ENCODE peak calls at places on chromosomes 16 and 17, in four cellular contexts. One of them, this sample, is unnamed. For H3K4me1 and H3K27me3, the result is how much of the 10 kb centered on the place peaks cover.

GRCh38 chr17:17033466-17033865 is 8.8 kb upstream of the MPRIP start:
- DNase-seq in IMR-90: no peak
- DNase-seq in uterus: no peak
- DNase-seq in prostate gland: no peak
- DNase-seq in this sample: no peak

GRCh38 chr16:57893559-57894389 is 77.2 kb downstream of the CNGB1 start:
- DNase-seq in prostate gland: no peak
- DNase-seq in uterus: no peak
- DNase-seq in IMR-90: peak
- DNase-seq in this sample: no peak

GRCh38 chr16:4176794-4177438 is 60.7 kb upstream of the ADCY9 start:
- DNase-seq in IMR-90: peak
- DNase-seq in prostate gland: no peak
- DNase-seq in uterus: no peak
- DNase-seq in this sample: no peak

GRCh38 chr17:51585514-51586104 is 325.3 kb downstream of the UTP18 start:
- DNase-seq in prostate gland: peak
- DNase-seq in uterus: no peak
- DNase-seq in IMR-90: no peak
- DNase-seq in this sample: no peak

GRCh38 chr17:32971171-32971570 is 20.5 kb upstream of the SPACA3 start:
- DNase-seq in prostate gland: no peak
- DNase-seq in uterus: no peak
- DNase-seq in IMR-90: no peak
- DNase-seq in this sample: no peak

GRCh38 chr17:62674363-62674739 is 46.9 kb downstream of the MRC2 start:
- DNase-seq in uterus: no peak
- DNase-seq in IMR-90: no peak
- DNase-seq in prostate gland: no peak
- DNase-seq in this sample: no peak

GRCh38 chr16:29811170-29811895 is 660 bp upstream of the PRRT2 start:
- DNase-seq in uterus: peak
- DNase-seq in prostate gland: peak
- DNase-seq in IMR-90: peak
- DNase-seq in this sample: no peak

GRCh38 chr16:79845734-79846135 is 245.2 kb upstream of the MAF start:
- DNase-seq in prostate gland: no peak
- DNase-seq in IMR-90: no peak
- DNase-seq in uterus: no peak
- DNase-seq in this sample: no peak

DNA sequence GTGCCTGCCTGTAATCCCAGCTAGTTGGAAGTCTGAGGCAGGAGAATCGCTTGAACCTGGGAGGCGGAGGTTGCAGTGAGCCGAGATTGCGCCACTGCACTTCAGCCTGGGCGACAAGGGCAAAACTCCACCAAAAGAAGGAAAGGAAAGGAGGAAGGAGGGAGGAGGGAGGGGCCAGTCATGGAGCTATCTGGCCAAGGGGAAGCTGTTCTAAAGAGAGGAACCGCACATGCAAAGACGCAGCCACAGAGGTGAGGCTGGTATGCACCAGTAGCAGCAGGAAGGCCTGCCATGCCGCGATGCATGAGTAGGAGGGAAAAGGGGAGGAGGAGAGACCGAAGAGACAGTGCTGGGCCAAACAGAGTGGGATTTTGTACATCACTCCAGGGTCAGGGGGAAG is 35.9 kb downstream of the HSBP1 start:
- DNase-seq in uterus: no peak
- DNase-seq in IMR-90: no peak
- DNase-seq in prostate gland: no peak
- DNase-seq in this sample: no peak
- H3K4me1 ChIP-seq in uterus: under half
- H3K4me1 ChIP-seq in IMR-90: under half
- H3K4me1 ChIP-seq in prostate gland: under half
- H3K4me1 ChIP-seq in this sample: under half

GRCh38 chr16:55479560-55480197 is 681 bp downstream of the MMP2 start:
- DNase-seq in IMR-90: no peak
- DNase-seq in uterus: no peak
- DNase-seq in prostate gland: no peak
- DNase-seq in this sample: no peak
- H3K27me3 ChIP-seq in IMR-90: under half
- H3K27me3 ChIP-seq in uterus: under half
- H3K27me3 ChIP-seq in prostate gland: under half
- H3K27me3 ChIP-seq in this sample: under half

GRCh38 chr17:47973541-47973940 is 2.6 kb downstream of the CDK5RAP3 start:
- DNase-seq in uterus: no peak
- DNase-seq in prostate gland: no peak
- DNase-seq in IMR-90: no peak
- DNase-seq in this sample: no peak

GRCh38 chr17:47967607-47968252 is 3.2 kb upstream of the CDK5RAP3 start:
- DNase-seq in IMR-90: peak
- DNase-seq in uterus: peak
- DNase-seq in prostate gland: no peak
- DNase-seq in this sample: no peak

GRCh38 chr17:47968836-47969235 is 2.1 kb upstream of the CDK5RAP3 start:
- DNase-seq in uterus: no peak
- DNase-seq in prostate gland: no peak
- DNase-seq in IMR-90: peak
- DNase-seq in this sample: no peak

GRCh38 chr17:47969975-47970724 is 763 bp upstream of the CDK5RAP3 start:
- DNase-seq in uterus: no peak
- DNase-seq in prostate gland: no peak
- DNase-seq in IMR-90: no peak
- DNase-seq in this sample: no peak

GRCh38 chr17:47970725-47971511 is at the start of gene CDK5RAP3:
- DNase-seq in IMR-90: peak
- DNase-seq in uterus: peak
- DNase-seq in prostate gland: peak
- DNase-seq in this sample: peak
- TF ChIP-seq POLR2A in IMR-90: peak
- TF ChIP-seq POLR2A in uterus: peak
- TF ChIP-seq POLR2A in prostate gland: peak
- TF ChIP-seq POLR2A in this sample: no peak

DNA sequence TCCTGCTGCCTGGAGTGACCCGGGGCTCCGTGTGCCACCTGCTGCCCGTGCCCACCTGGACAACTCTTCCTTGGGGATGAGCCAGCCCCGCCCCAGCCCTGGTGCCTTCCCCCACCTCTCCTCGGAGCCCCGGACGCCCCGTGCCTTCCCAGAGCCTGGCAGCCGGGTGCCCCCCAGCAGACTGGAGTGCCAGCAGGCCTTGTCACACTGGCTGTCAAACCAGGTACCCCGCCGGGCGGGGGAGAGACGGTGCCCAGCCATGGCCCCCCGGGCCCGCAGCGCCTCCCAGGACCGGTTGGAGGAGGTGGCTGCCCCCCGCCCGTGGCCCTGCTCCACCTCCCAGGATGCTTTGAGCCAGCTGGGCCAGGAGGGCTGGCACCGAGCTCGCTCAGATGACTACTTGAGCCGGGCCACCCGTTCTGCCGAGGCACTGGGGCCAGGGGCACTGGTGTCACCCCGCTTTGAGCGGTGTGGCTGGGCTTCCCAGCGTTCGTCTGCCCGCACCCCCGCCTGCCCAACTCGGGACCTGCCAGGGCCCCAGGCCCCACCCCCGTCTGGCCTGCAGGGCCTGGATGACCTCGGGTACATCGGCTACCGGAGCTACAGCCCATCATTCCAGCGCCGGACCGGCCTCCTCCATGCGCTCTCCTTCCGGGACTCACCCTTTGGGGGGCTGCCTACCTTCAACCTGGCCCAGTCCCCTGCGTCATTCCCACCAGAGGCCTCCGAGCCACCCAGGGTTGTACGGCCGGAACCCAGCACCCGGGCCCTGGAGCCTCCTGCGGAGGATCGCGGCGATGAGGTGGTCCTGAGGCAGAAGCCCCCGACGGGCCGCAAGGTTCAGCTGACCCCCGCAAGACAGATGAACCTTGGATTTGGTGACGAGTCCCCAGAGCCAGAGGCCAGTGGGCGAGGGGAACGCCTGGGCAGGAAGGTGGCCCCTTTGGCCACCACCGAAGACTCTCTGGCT is 38.4 kb downstream of the ARHGAP23 start:
- DNase-seq in IMR-90: no peak
- DNase-seq in uterus: peak
- DNase-seq in prostate gland: no peak
- DNase-seq in this sample: no peak
- H3K4me1 ChIP-seq in IMR-90: under half
- H3K4me1 ChIP-seq in uterus: under half
- H3K4me1 ChIP-seq in prostate gland: under half
- H3K4me1 ChIP-seq in this sample: half or more

GRCh38 chr16:87959391-87959968 is 8.2 kb downstream of the BANP start:
- DNase-seq in IMR-90: no peak
- DNase-seq in uterus: no peak
- DNase-seq in prostate gland: no peak
- DNase-seq in this sample: no peak
- H3K27me3 ChIP-seq in IMR-90: under half
- H3K27me3 ChIP-seq in uterus: under half
- H3K27me3 ChIP-seq in prostate gland: under half
- H3K27me3 ChIP-seq in this sample: under half

GRCh38 chr17:29717817-29718216 is 95.1 kb upstream of the CORO6 start:
- DNase-seq in prostate gland: no peak
- DNase-seq in uterus: no peak
- DNase-seq in IMR-90: no peak
- DNase-seq in this sample: no peak
- TF ChIP-seq POLR2A in prostate gland: no peak
- TF ChIP-seq POLR2A in uterus: no peak
- TF ChIP-seq POLR2A in IMR-90: no peak
- TF ChIP-seq POLR2A in this sample: no peak

DNA sequence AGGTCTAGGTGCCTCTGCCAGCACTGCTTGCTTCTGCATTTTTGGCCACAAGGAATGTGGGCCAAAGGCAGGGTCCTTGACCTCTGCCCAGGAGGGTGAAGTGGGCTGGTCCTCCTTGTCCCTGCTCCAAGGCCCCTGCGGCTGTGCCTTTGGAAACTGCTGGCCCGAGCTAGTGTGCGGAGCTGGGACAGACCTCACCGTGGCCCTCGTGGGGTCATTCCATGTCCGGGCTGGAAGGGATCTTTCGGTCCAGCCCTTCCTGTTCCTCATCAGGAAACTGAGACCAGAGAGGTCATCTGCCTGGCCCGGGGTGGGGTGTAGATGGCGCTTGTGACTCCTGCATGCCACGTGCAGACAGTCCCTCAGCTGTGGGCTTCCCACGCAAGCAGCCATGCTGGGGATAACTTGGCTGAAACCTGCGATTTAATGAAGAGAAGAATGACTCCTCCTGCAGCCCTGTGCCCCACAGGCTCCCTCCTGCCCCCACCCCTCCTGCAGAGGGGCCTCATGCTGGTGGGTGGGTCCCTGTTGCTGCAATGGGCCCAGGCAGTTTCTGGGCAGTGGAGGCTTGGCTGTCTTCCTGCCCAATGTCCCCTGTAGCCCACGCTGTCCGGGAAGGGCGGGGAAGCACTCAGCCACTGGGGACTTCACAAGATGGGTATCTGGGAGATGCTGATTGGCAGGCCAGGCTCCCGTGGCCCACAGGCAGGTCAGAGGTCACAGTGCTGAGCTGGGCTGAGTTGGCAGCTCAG is 245.2 kb downstream of the SEC14L1 start:
- DNase-seq in uterus: no peak
- DNase-seq in IMR-90: no peak
- DNase-seq in prostate gland: no peak
- DNase-seq in this sample: no peak
- H3K4me1 ChIP-seq in uterus: under half
- H3K4me1 ChIP-seq in IMR-90: half or more
- H3K4me1 ChIP-seq in prostate gland: under half
- H3K4me1 ChIP-seq in this sample: half or more